ENCODE peak calls at places on chromosomes 16 and 17, in six cellular contexts. One of them, this sample, is unnamed.

GRCh38 chr17:69677130-69677529 is 262.6 kb downstream of the MAP2K6 start:
- DNase-seq in body of pancreas: no peak
- DNase-seq in BE2C: no peak
- DNase-seq in testis: no peak
- DNase-seq in IMR-90: no peak
- DNase-seq in psoas muscle: no peak
- DNase-seq in this sample: no peak

GRCh38 chr16:74817851-74818250 is 43.2 kb upstream of the FA2H start:
- DNase-seq in body of pancreas: no peak
- DNase-seq in psoas muscle: no peak
- DNase-seq in BE2C: no peak
- DNase-seq in testis: no peak
- DNase-seq in IMR-90: no peak
- DNase-seq in this sample: no peak

GRCh38 chr17:21375757-21376584 is at the start of gene KCNJ12:
- DNase-seq in BE2C: peak; percentile 35
- DNase-seq in body of pancreas: no peak
- DNase-seq in IMR-90: no peak
- DNase-seq in psoas muscle: peak; percentile 71
- DNase-seq in testis: peak; percentile 45
- DNase-seq in this sample: no peak

GRCh38 chr16:19116711-19117449 is 3.1 kb downstream of the ITPRIPL2 start:
- DNase-seq in psoas muscle: no peak
- DNase-seq in testis: no peak
- DNase-seq in IMR-90: peak; percentile 34
- DNase-seq in body of pancreas: no peak
- DNase-seq in BE2C: no peak
- DNase-seq in this sample: no peak

GRCh38 chr16:13402601-13403000 is 501.2 kb downstream of the SHISA9 start:
- DNase-seq in BE2C: no peak
- DNase-seq in psoas muscle: no peak
- DNase-seq in IMR-90: no peak
- DNase-seq in body of pancreas: no peak
- DNase-seq in testis: no peak
- DNase-seq in this sample: no peak

GRCh38 chr17:82808921-82809905 is 30.6 kb downstream of the ZNF750 start:
- DNase-seq in psoas muscle: peak; percentile 48
- DNase-seq in BE2C: peak; percentile 42
- DNase-seq in testis: no peak
- DNase-seq in body of pancreas: no peak
- DNase-seq in IMR-90: peak; percentile 16
- DNase-seq in this sample: no peak

GRCh38 chr16:79707867-79708266 is 107.3 kb upstream of the MAF start:
- DNase-seq in body of pancreas: peak; percentile 20
- DNase-seq in testis: no peak
- DNase-seq in psoas muscle: peak; percentile 78
- DNase-seq in IMR-90: no peak
- DNase-seq in BE2C: no peak
- DNase-seq in this sample: no peak

GRCh38 chr16:47037396-47037745 is 63.9 kb upstream of the DNAJA2 start:
- DNase-seq in testis: peak; percentile 35
- DNase-seq in BE2C: peak; percentile 34
- DNase-seq in psoas muscle: no peak
- DNase-seq in IMR-90: no peak
- DNase-seq in body of pancreas: no peak
- DNase-seq in this sample: no peak

GRCh38 chr17:80504671-80505413 is 28.4 kb upstream of the NPTX1 start:
- DNase-seq in testis: no peak
- DNase-seq in BE2C: no peak
- DNase-seq in body of pancreas: no peak
- DNase-seq in psoas muscle: no peak
- DNase-seq in IMR-90: peak; percentile 85
- DNase-seq in this sample: no peak

GRCh38 chr16:68089067-68089466 is 3.9 kb downstream of the NFATC3 start:
- DNase-seq in IMR-90: no peak
- DNase-seq in testis: no peak
- DNase-seq in psoas muscle: no peak
- DNase-seq in BE2C: no peak
- DNase-seq in body of pancreas: no peak
- DNase-seq in this sample: no peak

GRCh38 chr16:57113042-57113453 is 20.7 kb downstream of the CPNE2 start:
- DNase-seq in body of pancreas: no peak
- DNase-seq in testis: no peak
- DNase-seq in IMR-90: peak; percentile 34
- DNase-seq in psoas muscle: no peak
- DNase-seq in BE2C: no peak
- DNase-seq in this sample: no peak

GRCh38 chr17:7294614-7295153 is at the start of gene YBX2:
- DNase-seq in IMR-90: peak; percentile 7
- DNase-seq in BE2C: peak; percentile 22
- DNase-seq in body of pancreas: peak; percentile 86
- DNase-seq in psoas muscle: peak; percentile 93
- DNase-seq in testis: peak; percentile 89
- DNase-seq in this sample: peak; percentile 46
- H3K4me1 ChIP-seq in IMR-90: peaks cover 3% of the 10 kb centered on the region
- H3K4me1 ChIP-seq in BE2C: no peaks in the 10 kb centered on the region
- H3K4me1 ChIP-seq in body of pancreas: peaks cover 32% of the 10 kb centered on the region
- H3K4me1 ChIP-seq in psoas muscle: peaks cover 40% of the 10 kb centered on the region
- H3K4me1 ChIP-seq in testis: peaks cover 30% of the 10 kb centered on the region
- H3K4me1 ChIP-seq in this sample: peaks cover 4% of the 10 kb centered on the region

DNA sequence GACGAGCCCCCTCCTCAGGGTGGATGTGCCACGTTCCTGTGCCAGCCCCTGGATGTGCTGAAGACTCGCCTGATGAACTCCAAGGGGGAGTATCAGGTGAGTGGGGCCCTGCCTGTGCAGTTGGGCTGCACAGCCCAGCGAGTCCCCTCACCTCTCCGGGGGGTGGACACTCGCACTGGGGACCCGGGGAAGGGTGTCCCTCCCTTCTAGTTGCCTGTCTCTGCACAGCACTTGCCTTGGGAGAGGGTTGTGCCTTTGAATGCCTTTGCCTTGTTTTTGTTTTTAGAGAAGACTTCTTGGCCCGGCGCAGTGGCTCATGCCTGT is 5.6 kb downstream of the SLC25A10 start:
- DNase-seq in BE2C: no peak
- DNase-seq in body of pancreas: no peak
- DNase-seq in psoas muscle: no peak
- DNase-seq in testis: no peak
- DNase-seq in IMR-90: no peak
- DNase-seq in this sample: no peak
- H3K4me1 ChIP-seq in BE2C: no peaks in the 10 kb centered on the region
- H3K4me1 ChIP-seq in body of pancreas: peaks cover 44% of the 10 kb centered on the region
- H3K4me1 ChIP-seq in psoas muscle: peaks cover 19% of the 10 kb centered on the region
- H3K4me1 ChIP-seq in testis: peaks cover 17% of the 10 kb centered on the region
- H3K4me1 ChIP-seq in IMR-90: peaks cover 5% of the 10 kb centered on the region
- H3K4me1 ChIP-seq in this sample: peaks cover 13% of the 10 kb centered on the region

GRCh38 chr17:1997587-1998425 is 27.3 kb downstream of the RTN4RL1 start:
- DNase-seq in psoas muscle: no peak
- DNase-seq in body of pancreas: peak; percentile 97
- DNase-seq in BE2C: no peak
- DNase-seq in testis: peak; percentile 56
- DNase-seq in IMR-90: no peak
- DNase-seq in this sample: no peak
- H3K4me1 ChIP-seq in psoas muscle: peaks cover 39% of the 10 kb centered on the region
- H3K4me1 ChIP-seq in body of pancreas: peaks cover 61% of the 10 kb centered on the region
- H3K4me1 ChIP-seq in BE2C: no peaks in the 10 kb centered on the region
- H3K4me1 ChIP-seq in testis: peaks cover 57% of the 10 kb centered on the region
- H3K4me1 ChIP-seq in IMR-90: peaks cover 11% of the 10 kb centered on the region
- H3K4me1 ChIP-seq in this sample: no peaks in the 10 kb centered on the region

GRCh38 chr17:1299729-1300579 is 20.5 kb downstream of the TRARG1 start:
- DNase-seq in body of pancreas: no peak
- DNase-seq in psoas muscle: no peak
- DNase-seq in BE2C: no peak
- DNase-seq in IMR-90: no peak
- DNase-seq in testis: no peak
- DNase-seq in this sample: no peak
- H3K4me1 ChIP-seq in body of pancreas: peaks cover 8% of the 10 kb centered on the region
- H3K4me1 ChIP-seq in psoas muscle: no peaks in the 10 kb centered on the region
- H3K4me1 ChIP-seq in BE2C: no peaks in the 10 kb centered on the region
- H3K4me1 ChIP-seq in IMR-90: no peaks in the 10 kb centered on the region
- H3K4me1 ChIP-seq in testis: no peaks in the 10 kb centered on the region
- H3K4me1 ChIP-seq in this sample: no peaks in the 10 kb centered on the region

GRCh38 chr16:4687416-4687815 is 5.9 kb upstream of the NUDT16L1 start:
- DNase-seq in psoas muscle: peak; percentile 46
- DNase-seq in IMR-90: no peak
- DNase-seq in BE2C: peak; percentile 11
- DNase-seq in testis: no peak
- DNase-seq in body of pancreas: no peak
- DNase-seq in this sample: no peak

GRCh38 chr16:4688674-4689045 is 4.7 kb upstream of the NUDT16L1 start:
- DNase-seq in testis: no peak
- DNase-seq in body of pancreas: no peak
- DNase-seq in BE2C: no peak
- DNase-seq in IMR-90: no peak
- DNase-seq in psoas muscle: peak; percentile 55
- DNase-seq in this sample: no peak

GRCh38 chr16:4689864-4690704 is 3.3 kb upstream of the NUDT16L1 start:
- DNase-seq in IMR-90: no peak
- DNase-seq in testis: no peak
- DNase-seq in body of pancreas: no peak
- DNase-seq in psoas muscle: peak; percentile 62
- DNase-seq in BE2C: no peak
- DNase-seq in this sample: no peak

GRCh38 chr16:4687946-4688673 is 5.3 kb upstream of the NUDT16L1 start:
- DNase-seq in testis: no peak
- DNase-seq in IMR-90: no peak
- DNase-seq in BE2C: peak; percentile 83
- DNase-seq in psoas muscle: peak; percentile 87
- DNase-seq in body of pancreas: no peak
- DNase-seq in this sample: no peak

GRCh38 chr16:4689091-4689671 is 4.2 kb upstream of the NUDT16L1 start:
- DNase-seq in BE2C: no peak
- DNase-seq in testis: no peak
- DNase-seq in body of pancreas: no peak
- DNase-seq in IMR-90: no peak
- DNase-seq in psoas muscle: peak; percentile 46
- DNase-seq in this sample: no peak
- H3K4me1 ChIP-seq in BE2C: peaks cover 4% of the 10 kb centered on the region
- H3K4me1 ChIP-seq in testis: peaks cover 7% of the 10 kb centered on the region
- H3K4me1 ChIP-seq in body of pancreas: peaks cover 12% of the 10 kb centered on the region
- H3K4me1 ChIP-seq in IMR-90: peaks cover 2% of the 10 kb centered on the region
- H3K4me1 ChIP-seq in psoas muscle: peaks cover 28% of the 10 kb centered on the region
- H3K4me1 ChIP-seq in this sample: peaks cover 9% of the 10 kb centered on the region

DNA sequence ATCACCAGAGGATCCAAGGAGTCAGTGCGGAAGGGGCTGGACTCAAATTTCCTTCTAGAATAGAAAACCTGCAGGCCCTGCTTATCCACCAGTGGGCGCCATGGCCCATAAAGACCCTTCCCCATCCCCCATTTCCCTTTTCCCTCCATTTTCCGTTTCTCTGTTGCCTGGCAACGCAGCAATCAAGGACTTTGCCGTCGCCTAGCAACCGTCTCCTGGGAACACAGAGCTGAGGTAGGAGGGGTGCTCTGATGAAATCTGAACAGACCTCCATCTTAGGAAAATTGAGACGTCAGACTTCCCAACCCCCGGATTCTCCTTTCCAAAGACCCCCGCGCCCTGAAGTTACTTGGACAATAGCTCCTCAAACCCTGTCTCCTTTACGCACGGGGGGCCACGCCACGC is 5.7 kb downstream of the DLG4 start:
- DNase-seq in IMR-90: peak; percentile 73
- DNase-seq in testis: peak; percentile 86
- DNase-seq in psoas muscle: peak; percentile 86
- DNase-seq in BE2C: peak; percentile 88
- DNase-seq in body of pancreas: peak; percentile 85
- DNase-seq in this sample: peak; percentile 93
- H3K4me1 ChIP-seq in IMR-90: peaks cover 17% of the 10 kb centered on the region
- H3K4me1 ChIP-seq in testis: peaks cover 23% of the 10 kb centered on the region
- H3K4me1 ChIP-seq in psoas muscle: peaks cover 4% of the 10 kb centered on the region
- H3K4me1 ChIP-seq in BE2C: peaks cover 8% of the 10 kb centered on the region
- H3K4me1 ChIP-seq in body of pancreas: peaks cover 38% of the 10 kb centered on the region
- H3K4me1 ChIP-seq in this sample: peaks cover 68% of the 10 kb centered on the region

GRCh38 chr16:3825940-3826339 is 54.6 kb downstream of the CREBBP start:
- DNase-seq in BE2C: no peak
- DNase-seq in body of pancreas: no peak
- DNase-seq in psoas muscle: no peak
- DNase-seq in testis: no peak
- DNase-seq in IMR-90: no peak
- DNase-seq in this sample: no peak

GRCh38 chr16:3824121-3824795 is 56.3 kb downstream of the CREBBP start:
- DNase-seq in psoas muscle: no peak
- DNase-seq in body of pancreas: no peak
- DNase-seq in BE2C: no peak
- DNase-seq in testis: peak; percentile 36
- DNase-seq in IMR-90: no peak
- DNase-seq in this sample: no peak

GRCh38 chr16:3825103-3825502 is 55.4 kb downstream of the CREBBP start:
- DNase-seq in IMR-90: peak; percentile 45
- DNase-seq in psoas muscle: no peak
- DNase-seq in BE2C: no peak
- DNase-seq in testis: no peak
- DNase-seq in body of pancreas: no peak
- DNase-seq in this sample: no peak

GRCh38 chr16:3822366-3823045 is 58.0 kb downstream of the CREBBP start:
- DNase-seq in psoas muscle: no peak
- DNase-seq in BE2C: no peak
- DNase-seq in body of pancreas: no peak
- DNase-seq in IMR-90: peak; percentile 20
- DNase-seq in testis: no peak
- DNase-seq in this sample: no peak

DNA sequence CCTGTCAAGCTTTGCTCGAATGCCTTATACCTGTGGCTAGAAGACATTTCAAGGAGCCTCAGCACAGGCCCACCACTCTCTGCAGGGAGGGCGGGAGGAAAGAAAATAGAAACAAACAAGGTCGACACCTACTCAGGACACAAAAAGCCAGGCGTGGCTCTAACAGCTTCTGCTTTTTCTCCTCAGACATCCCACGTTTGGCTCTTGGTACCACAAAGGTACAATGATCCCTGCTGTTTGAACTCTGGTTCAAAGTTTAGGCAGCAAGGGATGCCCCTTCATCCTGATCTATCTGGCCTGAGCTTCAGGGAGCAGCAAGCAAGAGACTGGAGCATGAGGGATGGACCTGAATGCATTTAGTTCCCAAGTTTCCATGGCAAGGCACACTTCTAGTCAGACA is 57.1 kb downstream of the CREBBP start:
- DNase-seq in testis: no peak
- DNase-seq in BE2C: no peak
- DNase-seq in IMR-90: no peak
- DNase-seq in psoas muscle: no peak
- DNase-seq in body of pancreas: no peak
- DNase-seq in this sample: peak; percentile 57
- H3K4me1 ChIP-seq in testis: peaks cover 47% of the 10 kb centered on the region
- H3K4me1 ChIP-seq in BE2C: peaks cover 31% of the 10 kb centered on the region
- H3K4me1 ChIP-seq in IMR-90: peaks cover 39% of the 10 kb centered on the region
- H3K4me1 ChIP-seq in psoas muscle: peaks cover 87% of the 10 kb centered on the region
- H3K4me1 ChIP-seq in body of pancreas: peaks cover 56% of the 10 kb centered on the region
- H3K4me1 ChIP-seq in this sample: peaks cover 38% of the 10 kb centered on the region

This sample was measured in Karpas-422.